ENCODE peak calls at places on chromosomes 13 and 19, in five cellular contexts. F is AG04450, J is psoas muscle, V is HTR-8/SVneo, O is EH. L is an unnamed sample.

GRCh38 chr13:95629071-95629470 is 15.4 kb downstream of the DZIP1 start:
- DNase-seq in F (no peak), J (no peak), V (no peak), O (no peak), L (no peak)

GRCh38 chr19:32336259-32337111 is 8.9 kb upstream of the ZNF507 start:
- DNase-seq in F (no peak), J (no peak), V (no peak), O (peak; percentile 48), L (no peak)

GRCh38 chr13:23796546-23796945 is 92.7 kb downstream of the MIPEP start:
- DNase-seq in F (no peak), J (no peak), V (no peak), O (peak; percentile 23), L (no peak)

GRCh38 chr19:10769533-10770491 is 51.9 kb downstream of the DNM2 start:
- DNase-seq in F (no peak), J (peak; percentile 82), V (no peak), O (peak; percentile 50), L (peak; percentile 70)

GRCh38 chr19:48417436-48417835 is 24.0 kb downstream of the GRIN2D start:
- DNase-seq in F (no peak), J (no peak), V (no peak), O (no peak), L (no peak)

GRCh38 chr19:3302755-3303154 is 63.6 kb upstream of the NFIC start:
- DNase-seq in F (no peak), J (no peak), V (no peak), O (no peak), L (no peak)

GRCh38 chr19:49331616-49332055 is 3.6 kb upstream of the CD37 start:
- DNase-seq in F (no peak), J (no peak), V (peak; percentile 38), O (peak; percentile 69), L (no peak)

GRCh38 chr13:29963086-29963485 is 112.7 kb upstream of the UBL3 start:
- DNase-seq in F (no peak), J (no peak), V (no peak), O (no peak), L (no peak)

GRCh38 chr19:56124578-56124977 is 3.5 kb upstream of the ZNF787 start:
- DNase-seq in F (no peak), J (no peak), V (no peak), O (no peak), L (no peak)

GRCh38 chr13:21389124-21389523 is 70.0 kb downstream of the ZDHHC20 start:
- DNase-seq in F (no peak), J (no peak), V (no peak), O (no peak), L (no peak)

L was measured in upper lobe of left lung.